ENCODE peak calls at places on chromosomes 6 and 20, in ten cellular contexts. E, C, K, U, Q, T, N, X, V and O are unnamed samples.
A peak's percentile ranks its signal among the peaks of the same experiment; 100 is the strongest.

GRCh38 chr6:31203345-31203979 is 33.0 kb upstream of the POU5F1 start:
- DNase-seq in E (no peak), C (peak; percentile 57), K (no peak), U (no peak), Q (peak; percentile 17), T (no peak), N (no peak), X (peak; percentile 39), V (peak; percentile 74), O (peak; percentile 33)

GRCh38 chr20:51398083-51398482 is 144.4 kb downstream of the NFATC2 start:
- DNase-seq in E (no peak), C (no peak), K (no peak), U (no peak), Q (no peak), T (no peak), N (no peak), X (no peak), V (no peak), O (no peak)

GRCh38 chr20:59939879-59940128 is 301 bp downstream of the PPP1R3D start:
- DNase-seq in E (peak; percentile 44), C (no peak), K (peak; percentile 74), U (no peak), Q (no peak), T (no peak), N (no peak), X (no peak), V (no peak), O (no peak)

GRCh38 chr20:18906046-18906445 is 92.5 kb downstream of the SCP2D1 start:
- DNase-seq in E (no peak), C (no peak), K (no peak), U (no peak), Q (no peak), T (no peak), N (no peak), X (no peak), V (no peak), O (no peak)

GRCh38 chr6:68226460-68226859 is 408.6 kb upstream of the ADGRB3 start:
- DNase-seq in E (no peak), C (no peak), K (no peak), U (no peak), Q (no peak), T (no peak), N (no peak), X (no peak), V (no peak), O (no peak)

GRCh38 chr20:14556206-14556605 is 218.8 kb upstream of the FLRT3 start:
- DNase-seq in E (no peak), C (no peak), K (no peak), U (no peak), Q (no peak), T (no peak), N (no peak), X (no peak), V (no peak), O (no peak)

GRCh38 chr6:125444234-125444949 is 142.6 kb upstream of the HDDC2 start:
- DNase-seq in E (no peak), C (no peak), K (peak; percentile 67), U (no peak), Q (no peak), T (no peak), N (no peak), X (no peak), V (no peak), O (no peak)

GRCh38 chr6:136582702-136583471 is 32.7 kb upstream of the MAP7 start:
- DNase-seq in E (no peak), C (no peak), K (no peak), U (no peak), Q (peak; percentile 50), T (no peak), N (no peak), X (peak; percentile 1), V (peak; percentile 22), O (no peak)

GRCh38 chr20:44241796-44242195 is 5.3 kb upstream of the GDAP1L1 start:
- DNase-seq in E (no peak), C (no peak), K (no peak), U (no peak), Q (no peak), T (no peak), N (no peak), X (no peak), V (no peak), O (no peak)

DNA sequence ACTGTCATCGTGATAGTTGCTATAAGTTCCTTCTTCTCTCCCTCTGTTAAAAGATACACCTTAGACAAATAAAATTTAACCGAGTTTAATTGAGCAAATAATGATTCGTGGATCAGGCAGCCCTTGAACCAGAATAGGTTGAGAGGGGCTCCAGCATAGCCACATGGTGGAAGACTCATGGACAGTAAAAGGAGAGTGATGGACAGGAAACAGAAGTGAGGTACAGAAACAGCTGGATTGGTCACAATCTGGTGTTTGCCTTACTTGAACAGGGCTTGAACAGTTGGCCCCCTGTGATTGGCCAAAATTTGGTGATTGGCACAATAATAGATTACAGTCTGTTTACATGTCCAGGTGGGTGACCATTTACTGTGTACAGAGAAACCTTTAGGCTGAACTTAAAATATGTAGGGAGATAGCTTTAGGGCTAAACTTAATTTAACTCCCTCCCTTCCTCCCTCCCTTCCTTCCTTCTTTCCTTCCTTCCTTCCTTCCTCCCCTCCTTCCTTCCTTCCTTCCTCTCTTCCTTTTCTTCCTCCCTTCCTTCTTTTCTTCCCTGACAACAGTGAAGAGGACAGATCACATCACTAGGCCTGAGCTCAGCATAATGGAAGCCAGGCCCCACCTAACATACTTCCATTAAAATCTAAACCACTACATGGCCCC is 531.8 kb upstream of the JARID2 start:
- DNase-seq in E (no peak), C (no peak), K (no peak), U (no peak), Q (no peak), T (no peak), N (no peak), X (no peak), V (no peak), O (no peak)
- TF ChIP-seq POLR2A in E (no peak), C (no peak), K (no peak), U (no peak), Q (no peak), T (no peak), N (no peak), X (no peak), V (no peak), O (no peak)

DNA sequence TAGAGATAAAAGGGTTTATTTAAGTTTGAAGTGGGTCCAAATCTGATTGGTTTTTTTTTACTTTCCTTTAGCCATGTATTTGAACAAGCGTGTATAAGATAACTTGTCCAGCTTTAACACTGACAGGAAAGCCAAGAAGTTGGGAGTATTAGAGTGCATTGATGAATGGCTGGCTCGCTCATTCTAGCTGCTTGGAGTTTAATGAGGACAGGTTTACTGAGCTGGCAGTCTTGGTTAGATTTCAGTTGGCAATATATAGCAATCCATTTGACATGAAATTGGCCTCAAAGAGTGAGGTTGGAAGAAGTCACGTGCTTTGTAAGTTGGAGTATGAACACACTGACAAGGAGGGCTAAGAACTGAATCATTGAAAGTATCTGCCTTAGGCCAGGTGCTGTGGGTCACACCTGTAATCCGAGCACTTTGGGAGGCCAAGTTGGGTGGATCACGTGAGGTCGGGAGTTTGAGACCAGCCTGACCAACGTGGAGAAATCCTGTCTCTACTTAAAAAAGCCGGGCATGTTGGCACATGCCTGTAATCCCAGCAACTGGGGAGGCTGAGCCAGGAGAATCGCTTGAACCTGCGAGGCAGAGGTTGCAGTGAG is 13.7 kb downstream of the SRSF3 start:
- DNase-seq in E (no peak), C (peak; percentile 71), K (peak; percentile 45), U (no peak), Q (no peak), T (no peak), N (no peak), X (no peak), V (no peak), O (peak; percentile 41)
- TF ChIP-seq POLR2A in E (peak; percentile 18), C (no peak), K (no peak), U (no peak), Q (no peak), T (no peak), N (no peak), X (no peak), V (no peak), O (no peak)

DNA sequence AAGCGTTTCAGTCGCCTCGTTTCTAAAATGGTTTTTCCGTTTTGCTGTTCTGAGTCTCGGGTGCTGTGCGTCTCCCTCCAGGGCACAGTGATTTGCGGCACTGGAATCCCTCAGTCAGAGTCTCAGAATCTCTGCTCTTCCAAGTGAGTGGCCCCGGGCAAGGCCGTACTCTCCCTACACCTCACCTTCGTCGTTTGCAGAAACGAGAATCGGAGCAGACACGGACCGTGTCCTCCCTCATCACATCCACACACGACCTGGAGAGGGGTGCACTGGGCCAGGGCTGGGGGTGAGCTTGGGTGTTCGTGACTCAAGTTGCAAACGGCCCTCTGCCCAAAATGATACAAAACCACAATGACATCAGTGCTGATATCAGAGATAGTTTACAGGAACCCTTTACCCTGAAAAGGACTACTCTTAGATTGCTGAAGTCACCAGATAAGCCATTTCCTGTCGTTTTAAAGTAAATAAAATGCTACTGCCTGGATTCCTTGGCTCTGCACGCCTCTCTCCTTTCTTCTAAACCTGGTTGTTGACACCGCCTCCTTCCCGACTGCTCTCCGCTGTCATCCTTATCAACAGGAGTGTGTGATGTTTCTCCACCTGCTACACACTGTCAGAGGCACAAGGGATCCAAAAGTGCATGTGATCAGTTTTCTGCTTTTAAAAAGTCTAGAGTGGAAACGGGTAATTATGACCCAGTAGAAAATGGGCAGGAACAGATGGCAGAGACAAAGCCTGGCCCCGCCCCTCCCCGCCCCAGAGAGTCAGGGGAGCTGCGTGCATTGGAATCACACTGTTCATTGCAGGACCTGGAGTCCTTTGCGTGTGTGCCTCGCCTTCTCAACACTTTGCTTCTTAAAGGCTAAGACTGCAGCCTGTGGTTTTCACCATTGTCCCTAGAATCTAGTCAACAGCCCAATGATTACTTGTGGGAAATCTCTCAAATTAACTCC is 38.5 kb downstream of the KIF25 start:
- DNase-seq in E (no peak), C (no peak), K (no peak), U (no peak), Q (peak; percentile 21), T (no peak), N (no peak), X (no peak), V (no peak), O (no peak)
- TF ChIP-seq POLR2A in E (no peak), C (no peak), K (no peak), U (no peak), Q (no peak), T (no peak), N (no peak), X (no peak), V (no peak), O (no peak)

GRCh38 chr6:139288496-139289040 is 3.2 kb downstream of the TXLNB start:
- DNase-seq in E (no peak), C (no peak), K (no peak), U (no peak), Q (no peak), T (no peak), N (no peak), X (no peak), V (no peak), O (no peak)

GRCh38 chr6:139291813-139292619 is at the start of gene TXLNB:
- DNase-seq in E (peak; percentile 42), C (peak; percentile 33), K (peak; percentile 95), U (no peak), Q (no peak), T (no peak), N (no peak), X (peak; percentile 9), V (peak; percentile 6), O (peak; percentile 93)

GRCh38 chr6:139289233-139289632 is 2.6 kb downstream of the TXLNB start:
- DNase-seq in E (no peak), C (no peak), K (no peak), U (no peak), Q (no peak), T (no peak), N (no peak), X (no peak), V (no peak), O (no peak)

GRCh38 chr6:139287868-139288267 is 3.9 kb downstream of the TXLNB start:
- DNase-seq in E (no peak), C (no peak), K (no peak), U (no peak), Q (no peak), T (no peak), N (no peak), X (no peak), V (no peak), O (no peak)

GRCh38 chr6:139290787-139291294 is 957 bp downstream of the TXLNB start:
- DNase-seq in E (no peak), C (no peak), K (peak; percentile 70), U (peak; percentile 31), Q (no peak), T (no peak), N (no peak), X (peak; percentile 9), V (no peak), O (no peak)
- TF ChIP-seq POLR2A in E (no peak), C (no peak), K (no peak), U (no peak), Q (no peak), T (no peak), N (no peak), X (no peak), V (no peak), O (no peak)